ENCODE peak calls at places on chromosome 9, in seven cellular contexts. M is spleen, J is brain microvascular endothelial cell, A is adrenal gland, W is thoracic aorta, Y is pancreas, F is endothelial cell of umbilical vein. L is an unnamed sample.

GRCh38 chr9:105901514-105902109 is 207.3 kb downstream of the TMEM38B start:
- DNase-seq in M (no peak), J (peak), A (peak), W (no peak), Y (no peak), F (peak), L (peak)

GRCh38 chr9:125272697-125273096 is 11.1 kb downstream of the GAPVD1 start:
- DNase-seq in M (no peak), J (no peak), A (no peak), W (no peak), Y (no peak), F (no peak), L (no peak)

GRCh38 chr9:72982161-72982799 is 29.4 kb upstream of the ALDH1A1 start:
- DNase-seq in M (no peak), J (peak), A (no peak), W (no peak), Y (no peak), F (no peak), L (no peak)

GRCh38 chr9:18905033-18905882 is 127.8 kb downstream of the SAXO1 start:
- DNase-seq in M (no peak), J (peak), A (no peak), W (no peak), Y (no peak), F (no peak), L (no peak)

GRCh38 chr9:118595719-118596305 is 773.4 kb downstream of the BRINP1 start:
- DNase-seq in M (no peak), J (peak), A (peak), W (no peak), Y (no peak), F (peak), L (peak)

GRCh38 chr9:125648294-125648693 is 58.7 kb downstream of the MAPKAP1 start:
- DNase-seq in M (no peak), J (no peak), A (no peak), W (no peak), Y (no peak), F (peak), L (no peak)

GRCh38 chr9:121743441-121744001 is 92.1 kb downstream of the DAB2IP start:
- DNase-seq in M (peak), J (peak), A (peak), W (peak), Y (peak), F (peak), L (peak)

GRCh38 chr9:22136446-22137140 is 127.5 kb upstream of the CDKN2B start:
- DNase-seq in M (no peak), J (peak), A (no peak), W (no peak), Y (no peak), F (no peak), L (no peak)

GRCh38 chr9:132055756-132056155 is 23.9 kb downstream of the MED27 start:
- DNase-seq in M (no peak), J (no peak), A (no peak), W (no peak), Y (no peak), F (no peak), L (no peak)

GRCh38 chr9:81771606-81772005 is 82.3 kb upstream of the TLE1 start:
- DNase-seq in M (no peak), J (peak), A (no peak), W (no peak), Y (no peak), F (peak), L (no peak)

GRCh38 chr9:15142903-15143534 is 164.0 kb downstream of the TTC39B start:
- DNase-seq in M (no peak), J (peak), A (no peak), W (no peak), Y (no peak), F (peak), L (no peak)

GRCh38 chr9:131254107-131254491 is 22.2 kb downstream of the FAM78A start:
- DNase-seq in M (peak), J (no peak), A (peak), W (no peak), Y (no peak), F (no peak), L (peak)

GRCh38 chr9:1775230-1775629 is 239.9 kb upstream of the SMARCA2 start:
- DNase-seq in M (no peak), J (no peak), A (no peak), W (no peak), Y (no peak), F (no peak), L (no peak)

GRCh38 chr9:113572076-113572861 is 108.7 kb downstream of the RGS3 start:
- DNase-seq in M (peak), J (no peak), A (no peak), W (peak), Y (peak), F (no peak), L (no peak)

GRCh38 chr9:88258012-88258411 is 119.7 kb upstream of the SPATA31C2 start:
- DNase-seq in M (no peak), J (peak), A (peak), W (no peak), Y (peak), F (peak), L (no peak)

GRCh38 chr9:26527931-26528330 is 364.7 kb downstream of the CAAP1 start:
- DNase-seq in M (no peak), J (no peak), A (no peak), W (no peak), Y (no peak), F (no peak), L (no peak)

GRCh38 chr9:111038336-111039202 is at the start of gene LPAR1:
- DNase-seq in M (peak), J (peak), A (peak), W (no peak), Y (peak), F (no peak), L (peak)

GRCh38 chr9:133844431-133844830 is 106.3 kb upstream of the SARDH start:
- DNase-seq in M (no peak), J (no peak), A (no peak), W (no peak), Y (no peak), F (no peak), L (no peak)
- H3K27ac ChIP-seq in M (peak), J (no peak), A (peak), W (peak), Y (no peak), F (peak), L (no peak)

GRCh38 chr9:35758475-35759050 is 4.5 kb upstream of the MSMP start:
- DNase-seq in M (no peak), J (no peak), A (no peak), W (no peak), Y (no peak), F (peak), L (no peak)
- H3K27ac ChIP-seq in M (peak), J (no peak), A (peak), W (peak), Y (peak), F (peak), L (no peak)

DNA sequence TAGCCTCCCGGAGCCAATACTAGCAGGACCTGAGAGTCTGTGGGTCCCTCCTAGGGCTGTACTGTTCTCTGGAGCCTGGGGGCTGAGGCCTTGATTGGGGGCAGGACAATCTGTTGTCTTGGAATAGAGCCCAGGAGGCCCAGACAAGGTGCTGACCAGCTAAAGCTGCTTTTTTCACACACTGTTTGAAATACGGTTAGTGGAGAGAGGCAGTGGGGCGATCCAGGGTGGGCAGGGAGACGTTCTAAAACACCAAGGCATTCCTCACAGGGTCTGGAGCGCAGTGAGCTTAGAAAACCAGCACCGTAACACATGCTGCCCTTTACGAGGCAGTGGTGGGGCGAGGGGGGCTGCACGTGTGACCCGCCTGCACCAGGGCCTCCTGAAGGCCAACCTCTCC is 55.1 kb downstream of the EHMT1 start:
- DNase-seq in M (no peak), J (no peak), A (no peak), W (no peak), Y (no peak), F (no peak), L (no peak)
- H3K27ac ChIP-seq in M (no peak), J (no peak), A (peak), W (no peak), Y (no peak), F (no peak), L (no peak)

GRCh38 chr9:98427491-98427890 is 172.0 kb upstream of the TBC1D2 start:
- DNase-seq in M (no peak), J (peak), A (no peak), W (no peak), Y (no peak), F (no peak), L (no peak)
- H3K27ac ChIP-seq in M (no peak), J (no peak), A (no peak), W (no peak), Y (no peak), F (no peak), L (no peak)

GRCh38 chr9:129352157-129352870 is 174.3 kb upstream of the IER5L start:
- DNase-seq in M (no peak), J (no peak), A (no peak), W (no peak), Y (peak), F (no peak), L (no peak)
- H3K27ac ChIP-seq in M (peak), J (no peak), A (peak), W (no peak), Y (no peak), F (no peak), L (no peak)

GRCh38 chr9:109250771-109251079 is 70.1 kb downstream of the EPB41L4B start:
- DNase-seq in M (no peak), J (no peak), A (no peak), W (no peak), Y (no peak), F (no peak), L (no peak)

GRCh38 chr9:109251080-109251775 is 69.6 kb downstream of the EPB41L4B start:
- DNase-seq in M (no peak), J (peak), A (peak), W (no peak), Y (peak), F (peak), L (no peak)

GRCh38 chr9:109252291-109252690 is 68.6 kb downstream of the EPB41L4B start:
- DNase-seq in M (no peak), J (no peak), A (no peak), W (no peak), Y (no peak), F (no peak), L (no peak)

GRCh38 chr9:109250311-109250741 is 70.5 kb downstream of the EPB41L4B start:
- DNase-seq in M (no peak), J (no peak), A (no peak), W (no peak), Y (no peak), F (no peak), L (no peak)

DNA sequence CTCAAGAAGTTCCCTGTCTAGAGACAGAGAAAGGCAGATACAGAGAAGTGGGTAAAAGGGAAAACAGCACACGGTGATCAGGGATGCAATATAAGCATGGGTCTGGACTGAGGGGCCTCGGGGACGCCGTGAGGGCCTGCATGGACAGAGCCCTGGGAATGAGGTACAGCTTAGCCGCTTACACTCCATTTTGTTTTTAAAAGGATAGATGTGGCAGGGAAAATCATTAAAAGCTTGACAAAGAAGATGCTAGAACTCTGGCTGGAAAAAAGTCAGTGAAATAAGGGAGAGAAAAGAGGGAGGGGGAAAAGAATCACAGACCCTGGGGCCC is 69.1 kb downstream of the EPB41L4B start:
- DNase-seq in M (no peak), J (no peak), A (no peak), W (no peak), Y (no peak), F (no peak), L (no peak)
- H3K27ac ChIP-seq in M (no peak), J (peak), A (peak), W (no peak), Y (peak), F (peak), L (no peak)

GRCh38 chr9:112193562-112194288 is 18.6 kb upstream of the SUSD1 start:
- DNase-seq in M (no peak), J (no peak), A (no peak), W (no peak), Y (no peak), F (no peak), L (no peak)
- H3K27ac ChIP-seq in M (no peak), J (no peak), A (peak), W (peak), Y (no peak), F (no peak), L (no peak)

GRCh38 chr9:136978073-136978864 is 965 bp downstream of the PTGDS start:
- DNase-seq in M (peak), J (peak), A (peak), W (no peak), Y (peak), F (peak), L (peak)
- H3K27ac ChIP-seq in M (peak), J (no peak), A (peak), W (no peak), Y (no peak), F (no peak), L (peak)